ENCODE peak calls at places on chromosomes 1 and 21, in seven cellular contexts. One of them, this sample, is unnamed.

GRCh38 chr1:197180252-197180878 is 33.9 kb upstream of the ASPM start:
- DNase-seq in K562: peak; percentile 27
- DNase-seq in CD8-positive, alpha-beta T cell: no peak
- DNase-seq in A549: peak; percentile 69
- DNase-seq in heart left ventricle: no peak
- DNase-seq in transverse colon: no peak
- DNase-seq in psoas muscle: no peak
- DNase-seq in this sample: no peak

GRCh38 chr1:2232916-2233438 is 4.9 kb downstream of the SKI start:
- DNase-seq in heart left ventricle: peak; percentile 35
- DNase-seq in psoas muscle: no peak
- DNase-seq in K562: no peak
- DNase-seq in A549: no peak
- DNase-seq in CD8-positive, alpha-beta T cell: no peak
- DNase-seq in transverse colon: no peak
- DNase-seq in this sample: no peak

GRCh38 chr1:67850151-67850551 is 16.9 kb upstream of the GNG12 start:
- DNase-seq in K562: peak; percentile 20
- DNase-seq in psoas muscle: no peak
- DNase-seq in CD8-positive, alpha-beta T cell: no peak
- DNase-seq in transverse colon: no peak
- DNase-seq in heart left ventricle: no peak
- DNase-seq in A549: peak; percentile 58
- DNase-seq in this sample: no peak

GRCh38 chr1:47587891-47588582 is 150.2 kb downstream of the FOXD2 start:
- DNase-seq in psoas muscle: no peak
- DNase-seq in K562: no peak
- DNase-seq in CD8-positive, alpha-beta T cell: no peak
- DNase-seq in A549: no peak
- DNase-seq in heart left ventricle: peak; percentile 55
- DNase-seq in transverse colon: no peak
- DNase-seq in this sample: no peak

GRCh38 chr1:45846931-45847330 is 43.5 kb downstream of the MAST2 start:
- DNase-seq in CD8-positive, alpha-beta T cell: no peak
- DNase-seq in K562: no peak
- DNase-seq in heart left ventricle: no peak
- DNase-seq in transverse colon: no peak
- DNase-seq in A549: no peak
- DNase-seq in psoas muscle: no peak
- DNase-seq in this sample: no peak

GRCh38 chr1:81174052-81174451 is 626.7 kb upstream of the ADGRL2 start:
- DNase-seq in CD8-positive, alpha-beta T cell: no peak
- DNase-seq in psoas muscle: no peak
- DNase-seq in K562: no peak
- DNase-seq in heart left ventricle: no peak
- DNase-seq in A549: no peak
- DNase-seq in transverse colon: no peak
- DNase-seq in this sample: no peak

GRCh38 chr1:52842643-52843310 is at the start of gene ZYG11A:
- DNase-seq in K562: peak; percentile 95
- DNase-seq in psoas muscle: peak; percentile 59
- DNase-seq in heart left ventricle: peak; percentile 33
- DNase-seq in A549: peak; percentile 91
- DNase-seq in transverse colon: peak; percentile 64
- DNase-seq in CD8-positive, alpha-beta T cell: peak; percentile 32
- DNase-seq in this sample: peak; percentile 84

GRCh38 chr1:221118938-221119320 is 239.7 kb downstream of the HLX start:
- DNase-seq in psoas muscle: no peak
- DNase-seq in K562: no peak
- DNase-seq in transverse colon: no peak
- DNase-seq in A549: no peak
- DNase-seq in heart left ventricle: no peak
- DNase-seq in CD8-positive, alpha-beta T cell: no peak
- DNase-seq in this sample: no peak

GRCh38 chr21:32256873-32257620 is 21.8 kb downstream of the MIS18A start:
- DNase-seq in K562: no peak
- DNase-seq in heart left ventricle: peak; percentile 56
- DNase-seq in psoas muscle: peak; percentile 70
- DNase-seq in transverse colon: peak; percentile 53
- DNase-seq in CD8-positive, alpha-beta T cell: no peak
- DNase-seq in A549: peak; percentile 27
- DNase-seq in this sample: peak; percentile 34

GRCh38 chr1:193674292-193674944 is 488.0 kb upstream of the B3GALT2 start:
- DNase-seq in CD8-positive, alpha-beta T cell: no peak
- DNase-seq in A549: no peak
- DNase-seq in transverse colon: no peak
- DNase-seq in K562: no peak
- DNase-seq in psoas muscle: no peak
- DNase-seq in heart left ventricle: no peak
- DNase-seq in this sample: no peak

GRCh38 chr1:81559662-81560350 is 240.9 kb upstream of the ADGRL2 start:
- DNase-seq in A549: peak; percentile 7
- DNase-seq in K562: no peak
- DNase-seq in transverse colon: no peak
- DNase-seq in CD8-positive, alpha-beta T cell: no peak
- DNase-seq in heart left ventricle: no peak
- DNase-seq in psoas muscle: no peak
- DNase-seq in this sample: no peak

GRCh38 chr1:75796376-75797272 is at the start of gene MSH4:
- DNase-seq in A549: no peak
- DNase-seq in transverse colon: no peak
- DNase-seq in K562: peak; percentile 30
- DNase-seq in CD8-positive, alpha-beta T cell: no peak
- DNase-seq in psoas muscle: peak; percentile 16
- DNase-seq in heart left ventricle: no peak
- DNase-seq in this sample: no peak

GRCh38 chr1:228164561-228165371 is 838 bp upstream of the IBA57 start:
- DNase-seq in transverse colon: no peak
- DNase-seq in psoas muscle: no peak
- DNase-seq in CD8-positive, alpha-beta T cell: no peak
- DNase-seq in heart left ventricle: peak; percentile 30
- DNase-seq in K562: no peak
- DNase-seq in A549: no peak
- DNase-seq in this sample: no peak

GRCh38 chr1:220879090-220879508 is at the start of gene HLX:
- DNase-seq in K562: peak; percentile 96
- DNase-seq in psoas muscle: peak; percentile 91
- DNase-seq in transverse colon: peak; percentile 86
- DNase-seq in CD8-positive, alpha-beta T cell: no peak
- DNase-seq in A549: peak; percentile 80
- DNase-seq in heart left ventricle: peak; percentile 95
- DNase-seq in this sample: peak; percentile 38

GRCh38 chr1:225441314-225442119 is 13.7 kb upstream of the LBR start:
- DNase-seq in A549: peak; percentile 72
- DNase-seq in CD8-positive, alpha-beta T cell: no peak
- DNase-seq in K562: no peak
- DNase-seq in heart left ventricle: no peak
- DNase-seq in transverse colon: peak; percentile 80
- DNase-seq in psoas muscle: no peak
- DNase-seq in this sample: no peak

GRCh38 chr21:42414928-42415769 is 11.4 kb downstream of the UBASH3A start:
- DNase-seq in A549: peak; percentile 78
- DNase-seq in psoas muscle: no peak
- DNase-seq in K562: peak; percentile 47
- DNase-seq in heart left ventricle: no peak
- DNase-seq in CD8-positive, alpha-beta T cell: peak; percentile 66
- DNase-seq in transverse colon: peak; percentile 55
- DNase-seq in this sample: no peak

GRCh38 chr1:24266398-24266941 is 52.7 kb upstream of the GRHL3 start:
- DNase-seq in heart left ventricle: no peak
- DNase-seq in CD8-positive, alpha-beta T cell: no peak
- DNase-seq in psoas muscle: peak; percentile 43
- DNase-seq in K562: no peak
- DNase-seq in A549: peak; percentile 88
- DNase-seq in transverse colon: no peak
- DNase-seq in this sample: no peak

GRCh38 chr1:17168480-17168878 is 36.4 kb upstream of the PADI1 start:
- DNase-seq in transverse colon: no peak
- DNase-seq in CD8-positive, alpha-beta T cell: no peak
- DNase-seq in K562: no peak
- DNase-seq in psoas muscle: no peak
- DNase-seq in A549: no peak
- DNase-seq in heart left ventricle: no peak
- DNase-seq in this sample: no peak

GRCh38 chr1:9652379-9653194 is 1.1 kb downstream of the PIK3CD start:
- DNase-seq in heart left ventricle: peak; percentile 33
- DNase-seq in psoas muscle: peak; percentile 33
- DNase-seq in CD8-positive, alpha-beta T cell: peak; percentile 46
- DNase-seq in A549: no peak
- DNase-seq in K562: peak; percentile 55
- DNase-seq in transverse colon: peak; percentile 42
- DNase-seq in this sample: no peak

GRCh38 chr1:31749785-31750345 is 14.3 kb downstream of the ADGRB2 start:
- DNase-seq in psoas muscle: no peak
- DNase-seq in A549: no peak
- DNase-seq in K562: no peak
- DNase-seq in heart left ventricle: no peak
- DNase-seq in transverse colon: no peak
- DNase-seq in CD8-positive, alpha-beta T cell: no peak
- DNase-seq in this sample: no peak

DNA sequence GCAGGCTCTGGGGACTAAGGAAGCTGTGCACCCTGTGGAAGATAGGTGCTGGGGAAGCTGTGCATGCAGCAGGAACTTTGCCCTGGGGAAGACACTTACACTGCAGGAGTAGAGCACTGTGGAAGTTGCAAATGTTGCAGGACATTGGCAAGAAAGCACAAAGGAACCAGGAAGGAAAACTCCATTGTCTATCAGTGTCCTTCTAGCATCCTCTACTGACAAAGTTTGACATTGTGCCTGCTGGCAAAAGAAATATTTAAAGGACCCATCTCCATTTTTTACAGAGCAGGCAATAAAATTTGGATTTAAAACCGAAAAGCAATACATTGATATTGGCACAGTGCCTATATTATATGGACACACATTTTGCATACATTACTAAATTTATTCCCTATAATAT is 394.1 kb downstream of the PBX1 start:
- DNase-seq in transverse colon: no peak
- DNase-seq in CD8-positive, alpha-beta T cell: no peak
- DNase-seq in psoas muscle: no peak
- DNase-seq in heart left ventricle: no peak
- DNase-seq in K562: no peak
- DNase-seq in A549: no peak
- DNase-seq in this sample: no peak
- TF ChIP-seq CTCF in transverse colon: no peak
- TF ChIP-seq CTCF in CD8-positive, alpha-beta T cell: no peak
- TF ChIP-seq CTCF in psoas muscle: peak; percentile 7
- TF ChIP-seq CTCF in heart left ventricle: peak; percentile 9
- TF ChIP-seq CTCF in K562: no peak
- TF ChIP-seq CTCF in A549: no peak
- TF ChIP-seq CTCF in this sample: no peak

DNA sequence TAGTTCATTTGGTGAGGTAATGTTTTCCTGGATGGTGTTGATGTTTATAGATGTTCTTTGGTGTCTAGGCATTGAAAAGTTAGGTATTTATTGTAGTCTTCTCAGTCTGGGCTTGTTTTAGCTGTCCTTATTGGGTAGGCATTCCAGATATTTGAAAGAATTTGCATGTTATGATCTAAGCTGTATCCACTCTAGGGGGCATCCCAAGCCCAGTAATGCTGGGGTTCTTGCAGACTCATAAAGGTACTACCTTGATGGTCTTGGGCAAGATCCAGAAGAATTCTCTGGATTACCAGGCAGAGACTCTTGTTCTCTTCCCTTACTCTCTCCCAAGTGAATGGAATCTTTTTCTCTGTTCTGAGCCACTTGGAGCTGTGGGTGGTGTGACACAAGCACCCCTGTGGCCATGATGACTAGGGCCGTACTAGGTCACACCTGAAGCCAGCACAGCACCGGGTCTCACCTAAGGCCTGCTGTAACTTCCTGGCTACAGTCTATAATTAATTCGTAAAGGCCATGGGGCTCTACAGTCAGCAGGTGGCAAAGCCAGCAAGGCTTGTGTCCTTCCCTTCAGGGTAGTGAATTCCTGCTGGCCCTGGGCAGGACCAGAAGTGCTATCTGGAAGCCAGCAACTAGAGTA is 74.8 kb upstream of the PDE4B start:
- DNase-seq in transverse colon: no peak
- DNase-seq in K562: no peak
- DNase-seq in heart left ventricle: no peak
- DNase-seq in psoas muscle: no peak
- DNase-seq in CD8-positive, alpha-beta T cell: no peak
- DNase-seq in A549: peak; percentile 22
- DNase-seq in this sample: no peak
- TF ChIP-seq CTCF in transverse colon: no peak
- TF ChIP-seq CTCF in K562: peak; percentile 31
- TF ChIP-seq CTCF in heart left ventricle: no peak
- TF ChIP-seq CTCF in psoas muscle: no peak
- TF ChIP-seq CTCF in CD8-positive, alpha-beta T cell: no peak
- TF ChIP-seq CTCF in A549: no peak
- TF ChIP-seq CTCF in this sample: no peak

GRCh38 chr1:66752000-66752592 is at the start of gene DYNLT5:
- DNase-seq in CD8-positive, alpha-beta T cell: no peak
- DNase-seq in transverse colon: peak; percentile 22
- DNase-seq in A549: no peak
- DNase-seq in heart left ventricle: peak; percentile 70
- DNase-seq in K562: no peak
- DNase-seq in psoas muscle: peak; percentile 57
- DNase-seq in this sample: peak; percentile 66
- TF ChIP-seq CTCF in CD8-positive, alpha-beta T cell: no peak
- TF ChIP-seq CTCF in transverse colon: no peak
- TF ChIP-seq CTCF in A549: no peak
- TF ChIP-seq CTCF in heart left ventricle: peak; percentile 32
- TF ChIP-seq CTCF in K562: no peak
- TF ChIP-seq CTCF in psoas muscle: peak; percentile 8
- TF ChIP-seq CTCF in this sample: no peak

GRCh38 chr1:89602871-89603404 is 30.0 kb upstream of the LRRC8C start:
- DNase-seq in psoas muscle: no peak
- DNase-seq in heart left ventricle: no peak
- DNase-seq in A549: no peak
- DNase-seq in K562: no peak
- DNase-seq in CD8-positive, alpha-beta T cell: no peak
- DNase-seq in transverse colon: no peak
- DNase-seq in this sample: no peak

GRCh38 chr1:89598450-89599331 is 34.2 kb upstream of the LRRC8C start:
- DNase-seq in A549: peak; percentile 31
- DNase-seq in CD8-positive, alpha-beta T cell: no peak
- DNase-seq in psoas muscle: no peak
- DNase-seq in K562: peak; percentile 49
- DNase-seq in heart left ventricle: no peak
- DNase-seq in transverse colon: no peak
- DNase-seq in this sample: no peak

GRCh38 chr1:89603651-89604413 is 29.1 kb upstream of the LRRC8C start:
- DNase-seq in heart left ventricle: no peak
- DNase-seq in K562: no peak
- DNase-seq in transverse colon: no peak
- DNase-seq in A549: no peak
- DNase-seq in CD8-positive, alpha-beta T cell: no peak
- DNase-seq in psoas muscle: no peak
- DNase-seq in this sample: no peak

GRCh38 chr1:89600792-89601191 is 32.1 kb upstream of the LRRC8C start:
- DNase-seq in K562: no peak
- DNase-seq in CD8-positive, alpha-beta T cell: no peak
- DNase-seq in heart left ventricle: no peak
- DNase-seq in transverse colon: no peak
- DNase-seq in A549: no peak
- DNase-seq in psoas muscle: no peak
- DNase-seq in this sample: no peak

DNA sequence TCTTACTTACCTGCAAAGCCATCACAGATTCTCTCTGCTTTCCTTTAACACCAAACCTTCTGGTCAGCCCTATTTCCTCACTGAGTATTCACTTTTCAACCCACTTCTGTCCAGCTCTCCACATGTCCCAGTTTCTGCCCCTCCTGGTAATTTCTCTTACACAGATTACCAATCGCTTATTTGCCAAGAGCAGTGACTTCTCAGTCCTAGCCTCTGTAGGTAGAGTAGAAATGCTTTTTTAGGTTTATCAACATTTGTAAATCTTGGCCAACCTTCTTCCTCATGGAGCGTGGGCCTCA is 33.6 kb upstream of the LRRC8C start:
- DNase-seq in psoas muscle: no peak
- DNase-seq in CD8-positive, alpha-beta T cell: no peak
- DNase-seq in transverse colon: no peak
- DNase-seq in A549: no peak
- DNase-seq in heart left ventricle: no peak
- DNase-seq in K562: no peak
- DNase-seq in this sample: no peak
- TF ChIP-seq CTCF in psoas muscle: no peak
- TF ChIP-seq CTCF in CD8-positive, alpha-beta T cell: peak; percentile 51
- TF ChIP-seq CTCF in transverse colon: peak; percentile 4
- TF ChIP-seq CTCF in A549: no peak
- TF ChIP-seq CTCF in heart left ventricle: no peak
- TF ChIP-seq CTCF in K562: no peak
- TF ChIP-seq CTCF in this sample: peak; percentile 26